ENCODE peak calls at places on chromosomes 1 and 21, in seven cellular contexts. W is SK-N-SH, D is GM06990, J is keratinocyte, C is HCT116, Y is heart right ventricle, X is neural progenitor cell. I is an unnamed sample. For H3K27me3, the result is how much of the 10 kb centered on the place peaks cover.

GRCh38 chr1:229037806-229038405 is 233.0 kb upstream of the RAB4A start:
- DNase-seq in D (no peak), Y (no peak), C (no peak), X (peak), W (no peak), J (peak), I (no peak)

GRCh38 chr1:228259951-228260350 is 52.1 kb downstream of the OBSCN start:
- DNase-seq in C (no peak), J (no peak), D (no peak), X (no peak), Y (no peak), W (no peak), I (peak)

GRCh38 chr1:115112496-115113375 is 23.4 kb upstream of the TSPAN2 start:
- DNase-seq in D (no peak), Y (peak), X (peak), C (peak), W (peak), J (no peak), I (peak)

GRCh38 chr1:10784998-10785854 is 11.2 kb downstream of the CASZ1 start:
- DNase-seq in Y (no peak), J (no peak), D (no peak), W (no peak), C (no peak), X (no peak), I (no peak)

GRCh38 chr21:46017695-46018094 is 36.1 kb downstream of the COL6A1 start:
- DNase-seq in D (no peak), Y (no peak), X (no peak), W (no peak), C (no peak), J (no peak), I (no peak)

GRCh38 chr1:187433598-187433997 is 604.8 kb downstream of the PLA2G4A start:
- DNase-seq in C (no peak), Y (no peak), D (no peak), X (no peak), J (no peak), W (no peak), I (no peak)

GRCh38 chr1:67053535-67053784 is 488 bp downstream of the SLC35D1 start:
- DNase-seq in X (peak), Y (peak), D (no peak), W (peak), J (no peak), C (no peak), I (peak)

GRCh38 chr1:161439280-161440232 is 65.7 kb upstream of the FCGR2A start:
- DNase-seq in Y (no peak), D (peak), W (peak), X (no peak), C (no peak), J (no peak), I (peak)

GRCh38 chr1:84299536-84300260 is 1.8 kb upstream of the SAMD13 start:
- DNase-seq in J (no peak), D (no peak), X (no peak), C (no peak), W (no peak), Y (no peak), I (peak)

GRCh38 chr1:12387641-12388040 is 157.8 kb downstream of the VPS13D start:
- DNase-seq in C (peak), D (no peak), W (no peak), J (no peak), X (no peak), Y (no peak), I (no peak)

GRCh38 chr1:196148367-196148970 is 459.8 kb downstream of the KCNT2 start:
- DNase-seq in C (peak), Y (no peak), X (peak), W (peak), D (peak), J (no peak), I (no peak)

GRCh38 chr1:169149555-169150286 is 43.2 kb downstream of the ATP1B1 start:
- DNase-seq in D (no peak), C (no peak), W (no peak), X (no peak), Y (no peak), J (no peak), I (no peak)

GRCh38 chr1:171486048-171486519 is 754 bp downstream of the PRRC2C start:
- DNase-seq in X (no peak), W (no peak), C (peak), D (no peak), Y (no peak), J (peak), I (no peak)

GRCh38 chr1:225655509-225656258 is 2.8 kb upstream of the ENAH start:
- DNase-seq in W (no peak), Y (peak), C (peak), X (peak), D (no peak), J (peak), I (no peak)

GRCh38 chr1:110337704-110338199 is 1.4 kb upstream of the RBM15 start:
- DNase-seq in W (peak), X (peak), J (no peak), C (no peak), Y (peak), D (peak), I (peak)

GRCh38 chr1:151534662-151535278 is 5.3 kb upstream of the TUFT1 start:
- DNase-seq in C (no peak), W (peak), Y (peak), X (peak), J (no peak), D (peak), I (peak)

GRCh38 chr1:153728305-153729066 is 636 bp downstream of the INTS3 start:
- DNase-seq in J (no peak), D (no peak), Y (peak), X (peak), W (peak), C (no peak), I (peak)

GRCh38 chr1:174469687-174470086 is 21.9 kb downstream of the GPR52 start:
- DNase-seq in D (no peak), C (no peak), J (no peak), Y (no peak), X (no peak), W (no peak), I (no peak)

GRCh38 chr21:34744801-34745200 is 76.0 kb downstream of the CLIC6 start:
- DNase-seq in C (no peak), X (no peak), W (no peak), Y (no peak), J (no peak), D (no peak), I (no peak)

GRCh38 chr1:160045653-160046052 is 13.9 kb upstream of the PIGM start:
- DNase-seq in X (no peak), C (no peak), J (no peak), W (no peak), D (no peak), Y (no peak), I (no peak)

GRCh38 chr21:42057861-42058437 is 13.2 kb upstream of the UMODL1 start:
- DNase-seq in X (no peak), J (no peak), W (no peak), Y (no peak), C (no peak), D (no peak), I (no peak)

DNA sequence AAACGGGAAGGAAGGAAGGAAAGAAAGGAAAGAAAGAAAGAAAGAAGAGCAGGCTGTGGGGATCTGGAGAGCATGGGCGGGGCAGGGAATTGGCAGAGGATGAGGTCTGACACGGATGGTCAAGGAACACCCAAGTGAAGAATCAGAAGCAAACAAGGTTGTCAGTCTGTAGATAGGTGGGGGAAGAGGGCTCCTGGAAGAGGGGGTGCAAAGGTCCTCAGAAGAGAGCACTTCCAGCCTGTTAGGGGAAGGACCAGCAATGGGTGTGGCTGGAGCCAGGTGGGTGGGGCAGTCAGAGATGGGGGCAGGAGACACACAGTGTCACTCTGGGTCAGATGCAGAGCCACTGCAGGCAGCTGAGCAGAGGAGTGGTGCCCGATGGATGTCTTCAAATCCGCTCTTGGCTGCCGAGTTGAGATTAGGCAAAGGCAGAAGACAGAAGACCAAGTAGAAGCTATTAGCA is 11.0 kb upstream of the PLA2G2C start:
- DNase-seq in C (no peak), X (no peak), Y (no peak), W (no peak), J (no peak), D (no peak), I (no peak)
- H3K4me3 ChIP-seq in C (no peak), X (no peak), Y (no peak), W (no peak), J (no peak), D (no peak), I (no peak)

GRCh38 chr1:202221911-202222909 is 28.6 kb downstream of the LGR6 start:
- DNase-seq in W (no peak), Y (no peak), J (peak), C (no peak), X (no peak), D (no peak), I (peak)
- H3K27me3 ChIP-seq in W (under half), Y (under half), J (under half), C (under half), X (under half), D (under half), I (under half)

GRCh38 chr1:45804671-45804973 is 1.2 kb downstream of the MAST2 start:
- DNase-seq in D (no peak), C (no peak), W (no peak), Y (no peak), J (no peak), X (no peak), I (no peak)
- H3K4me3 ChIP-seq in D (peak), C (peak), W (peak), Y (peak), J (peak), X (peak), I (peak)

DNA sequence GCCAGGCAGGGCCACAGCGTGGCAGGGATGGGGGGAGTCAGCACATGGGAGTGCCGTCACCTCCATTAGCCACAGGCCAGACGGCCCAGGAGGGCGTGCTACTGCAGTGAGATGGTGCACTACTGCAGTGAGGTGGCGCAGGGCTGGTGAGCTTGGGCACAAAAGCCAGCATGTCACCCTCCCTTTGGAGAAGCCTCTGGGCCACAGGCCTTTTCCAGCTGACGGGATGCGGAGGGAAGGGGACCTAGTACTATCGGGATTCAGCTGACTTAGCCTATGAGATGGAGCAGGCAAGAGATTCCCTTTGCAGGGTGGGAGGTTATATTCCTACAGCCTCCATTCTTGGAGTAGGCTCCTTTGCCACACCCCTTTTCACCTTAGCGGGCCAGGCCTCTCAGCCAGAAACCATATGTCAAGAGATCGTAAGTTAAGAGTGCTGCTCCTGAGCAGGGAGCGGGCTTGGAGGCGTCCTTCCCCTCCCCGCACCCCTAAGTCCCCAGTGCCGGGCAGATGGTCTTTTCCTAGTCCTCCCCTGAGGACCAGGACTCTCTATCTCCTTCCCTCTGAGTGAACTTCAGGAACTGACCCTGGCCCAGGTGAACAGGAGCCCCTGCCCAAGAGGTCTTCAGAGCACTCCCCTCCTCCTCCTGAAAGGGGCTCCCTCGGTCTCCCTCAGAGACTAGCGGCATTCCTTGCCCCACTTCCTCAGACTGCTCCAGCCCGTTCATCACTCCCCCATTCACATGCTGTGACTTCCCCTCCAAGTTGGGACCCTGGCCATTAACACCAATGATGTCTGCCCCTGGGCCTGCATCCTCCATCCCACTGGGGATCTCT is 8.2 kb downstream of the NES start:
- DNase-seq in D (no peak), X (peak), Y (no peak), C (no peak), J (no peak), W (peak), I (peak)
- H3K27me3 ChIP-seq in D (under half), X (under half), Y (under half), C (under half), J (under half), W (under half), I (under half)

GRCh38 chr1:233998926-233999325 is 94.5 kb downstream of the SLC35F3 start:
- DNase-seq in X (peak), W (no peak), J (no peak), D (no peak), Y (no peak), C (no peak), I (no peak)
- H3K4me3 ChIP-seq in X (no peak), W (no peak), J (no peak), D (no peak), Y (no peak), C (no peak), I (no peak)

GRCh38 chr21:27134513-27134912 is 167.6 kb upstream of the ADAMTS5 start:
- DNase-seq in W (peak), Y (no peak), C (no peak), J (no peak), D (no peak), X (no peak), I (no peak)

GRCh38 chr21:27129694-27130093 is 162.8 kb upstream of the ADAMTS5 start:
- DNase-seq in Y (no peak), X (no peak), C (no peak), W (no peak), J (no peak), D (no peak), I (no peak)

GRCh38 chr21:27129215-27129614 is 162.3 kb upstream of the ADAMTS5 start:
- DNase-seq in X (no peak), J (no peak), Y (no peak), C (no peak), W (no peak), D (no peak), I (no peak)

GRCh38 chr21:27130152-27130551 is 163.3 kb upstream of the ADAMTS5 start:
- DNase-seq in W (no peak), D (no peak), C (no peak), X (no peak), Y (no peak), J (no peak), I (no peak)

GRCh38 chr21:27132270-27132669 is 165.4 kb upstream of the ADAMTS5 start:
- DNase-seq in Y (no peak), W (no peak), D (no peak), J (no peak), C (no peak), X (peak), I (no peak)
- H3K27me3 ChIP-seq in Y (under half), W (under half), D (under half), J (under half), C (under half), X (under half), I (under half)

GRCh38 chr1:240611228-240611618 is 732 bp downstream of the GREM2 start:
- DNase-seq in Y (no peak), W (peak), D (no peak), X (no peak), J (no peak), C (no peak), I (no peak)
- H3K4me3 ChIP-seq in Y (peak), W (peak), D (no peak), X (peak), J (peak), C (no peak), I (peak)

GRCh38 chr21:38688068-38688467 is 117.7 kb upstream of the ETS2 start:
- DNase-seq in X (no peak), Y (no peak), D (no peak), J (no peak), W (no peak), C (no peak), I (no peak)
- H3K27me3 ChIP-seq in X (under half), Y (under half), D (under half), J (under half), W (under half), C (under half), I (under half)

GRCh38 chr1:61585714-61586113 is 139.2 kb downstream of the TM2D1 start:
- DNase-seq in Y (no peak), X (no peak), D (no peak), C (no peak), W (peak), J (no peak), I (no peak)

GRCh38 chr1:61589382-61589765 is 135.6 kb downstream of the TM2D1 start:
- DNase-seq in W (no peak), J (no peak), D (no peak), X (no peak), Y (peak), C (no peak), I (no peak)

GRCh38 chr1:61588736-61589381 is 136.1 kb downstream of the TM2D1 start:
- DNase-seq in Y (peak), J (no peak), C (peak), D (peak), W (peak), X (peak), I (peak)

GRCh38 chr1:61591316-61591715 is 133.6 kb downstream of the TM2D1 start:
- DNase-seq in X (no peak), Y (no peak), C (no peak), D (no peak), W (no peak), J (no peak), I (no peak)
- H3K4me3 ChIP-seq in X (no peak), Y (no peak), C (no peak), D (no peak), W (no peak), J (no peak), I (no peak)

GRCh38 chr1:42692941-42693340 is 10.7 kb downstream of the YBX1 start:
- DNase-seq in J (no peak), W (no peak), D (no peak), Y (no peak), C (no peak), X (no peak), I (no peak)
- H3K27me3 ChIP-seq in J (under half), W (under half), D (under half), Y (under half), C (under half), X (under half), I (under half)

I was measured in H7.